ENCODE peak calls at places on chromosomes 2 and 18, in four cellular contexts. N is adrenal gland, A is breast epithelium, X is GM12891. T is an unnamed sample.
A peak's percentile ranks its signal among the peaks of the same experiment; 100 is the strongest.

GRCh38 chr2:231110551-231110950 is 14.3 kb downstream of the HTR2B start:
- DNase-seq in N (no peak), A (no peak), X (no peak), T (no peak)

GRCh38 chr2:97966545-97967215 is 29.1 kb downstream of the TMEM131 start:
- DNase-seq in N (no peak), A (no peak), X (no peak), T (no peak)

GRCh38 chr2:157174321-157174720 is 83.2 kb upstream of the GALNT5 start:
- DNase-seq in N (no peak), A (no peak), X (no peak), T (no peak)

GRCh38 chr2:238899386-238899785 is 51.5 kb downstream of the TWIST2 start:
- DNase-seq in N (no peak), A (no peak), X (no peak), T (no peak)

GRCh38 chr18:23824704-23825103 is 135.5 kb downstream of the LAMA3 start:
- DNase-seq in N (no peak), A (no peak), X (no peak), T (no peak)

GRCh38 chr2:37489536-37489935 is 145.1 kb downstream of the QPCT start:
- DNase-seq in N (no peak), A (no peak), X (no peak), T (no peak)

GRCh38 chr2:9013403-9013802 is 9.9 kb upstream of the MBOAT2 start:
- DNase-seq in N (no peak), A (no peak), X (no peak), T (no peak)

GRCh38 chr2:66539452-66539851 is 104.5 kb downstream of the MEIS1 start:
- DNase-seq in N (peak; percentile 54), A (no peak), X (no peak), T (no peak)

GRCh38 chr2:157349949-157350510 is 24.4 kb upstream of the ERMN start:
- DNase-seq in N (no peak), A (no peak), X (no peak), T (no peak)

GRCh38 chr2:28710545-28710944 is 41.1 kb upstream of the PPP1CB start:
- DNase-seq in N (no peak), A (no peak), X (no peak), T (no peak)

GRCh38 chr2:26724004-26724750 is 31.7 kb downstream of the KCNK3 start:
- DNase-seq in N (peak; percentile 95), A (peak; percentile 34), X (no peak), T (peak; percentile 96)

GRCh38 chr2:36489296-36489695 is 108.7 kb downstream of the FEZ2 start:
- DNase-seq in N (no peak), A (no peak), X (no peak), T (no peak)
- TF ChIP-seq POLR2A in N (no peak), A (no peak), X (no peak), T (no peak)

DNA sequence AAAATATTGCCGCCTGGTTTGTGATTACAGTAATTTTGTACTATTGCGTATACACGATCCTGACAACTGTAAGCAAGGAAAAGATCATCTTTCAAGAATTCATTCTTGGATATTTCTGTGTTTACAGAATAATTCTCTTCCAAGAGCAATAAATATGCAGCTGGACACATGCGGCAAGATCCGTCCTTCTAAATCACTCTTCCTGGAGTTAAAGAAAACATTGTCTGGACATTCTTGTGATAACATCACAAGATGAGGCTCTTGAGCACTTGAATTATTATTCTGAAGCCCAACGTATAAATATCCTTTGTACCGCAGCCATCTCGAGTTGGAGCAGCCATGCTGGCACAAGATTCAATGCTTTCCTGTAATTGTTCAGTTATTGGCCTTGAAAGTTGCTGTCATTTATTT is 9.9 kb downstream of the FHL2 start:
- DNase-seq in N (no peak), A (no peak), X (no peak), T (no peak)
- TF ChIP-seq POLR2A in N (no peak), A (no peak), X (no peak), T (no peak)

GRCh38 chr2:237485304-237485703 is 1.7 kb upstream of the MLPH start:
- DNase-seq in N (no peak), A (no peak), X (no peak), T (no peak)

GRCh38 chr2:237483018-237483731 is 3.9 kb upstream of the MLPH start:
- DNase-seq in N (peak; percentile 22), A (peak; percentile 58), X (no peak), T (no peak)

GRCh38 chr2:237480988-237481387 is 6.1 kb upstream of the MLPH start:
- DNase-seq in N (no peak), A (no peak), X (no peak), T (no peak)

GRCh38 chr2:237479747-237480146 is 7.3 kb upstream of the MLPH start:
- DNase-seq in N (no peak), A (no peak), X (no peak), T (no peak)

DNA sequence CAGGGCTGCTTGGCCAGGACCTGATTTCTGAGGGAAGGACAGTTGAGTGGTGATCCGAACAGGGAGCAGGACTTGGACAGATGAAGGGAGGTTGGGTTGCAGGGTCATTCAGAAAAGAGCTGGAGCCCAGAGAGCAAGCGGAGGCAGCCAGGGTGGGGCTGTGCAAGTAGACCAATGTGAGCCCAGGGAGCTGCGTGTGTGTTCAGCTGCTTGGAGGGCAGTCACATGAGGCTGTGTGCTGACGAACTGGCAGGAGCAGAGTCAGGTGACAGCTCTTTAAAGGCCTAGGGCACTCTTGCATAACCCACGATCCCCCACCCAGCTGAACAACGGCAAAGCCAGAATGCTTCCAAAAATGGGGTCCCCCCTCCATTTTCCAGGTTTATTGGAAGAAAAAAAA is 4.6 kb upstream of the MLPH start:
- DNase-seq in N (peak; percentile 34), A (peak; percentile 84), X (no peak), T (no peak)
- TF ChIP-seq POLR2A in N (no peak), A (no peak), X (no peak), T (no peak)

GRCh38 chr2:68251187-68251854 is 1.0 kb downstream of the PPP3R1 start:
- DNase-seq in N (peak; percentile 75), A (peak; percentile 77), X (peak; percentile 20), T (peak; percentile 35)
- TF ChIP-seq POLR2A in N (peak; percentile 65), A (no peak), X (no peak), T (no peak)

DNA sequence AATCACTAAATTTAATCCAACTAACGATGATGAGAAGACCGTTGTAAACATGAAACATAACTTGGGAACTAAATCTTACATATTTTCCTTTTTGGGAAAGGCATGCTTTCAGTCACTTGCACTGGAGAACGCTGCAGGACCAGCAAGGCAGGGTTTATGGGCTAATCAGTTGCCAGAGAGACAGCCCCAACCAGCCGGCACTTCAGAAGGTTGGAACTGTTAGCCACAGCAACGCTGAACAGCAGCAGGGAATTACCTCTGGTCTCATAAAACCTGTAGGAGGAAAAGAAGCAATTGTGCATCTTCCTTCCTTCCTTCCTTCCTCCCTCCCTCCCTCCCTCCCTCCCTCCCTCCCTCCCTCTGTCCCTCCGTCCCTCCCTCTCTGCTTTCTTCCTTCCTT is 33.9 kb upstream of the SIX2 start:
- DNase-seq in N (no peak), A (no peak), X (no peak), T (no peak)
- TF ChIP-seq POLR2A in N (no peak), A (no peak), X (no peak), T (no peak)

GRCh38 chr18:77115461-77115907 is 17.1 kb downstream of the MBP start:
- DNase-seq in N (peak; percentile 17), A (no peak), X (no peak), T (no peak)

GRCh38 chr18:77113361-77114069 is 19.1 kb downstream of the MBP start:
- DNase-seq in N (peak; percentile 22), A (no peak), X (no peak), T (no peak)

GRCh38 chr18:77114070-77114563 is 18.5 kb downstream of the MBP start:
- DNase-seq in N (no peak), A (no peak), X (no peak), T (no peak)

GRCh38 chr18:77116201-77117080 is 16.1 kb downstream of the MBP start:
- DNase-seq in N (peak; percentile 18), A (no peak), X (no peak), T (no peak)

DNA sequence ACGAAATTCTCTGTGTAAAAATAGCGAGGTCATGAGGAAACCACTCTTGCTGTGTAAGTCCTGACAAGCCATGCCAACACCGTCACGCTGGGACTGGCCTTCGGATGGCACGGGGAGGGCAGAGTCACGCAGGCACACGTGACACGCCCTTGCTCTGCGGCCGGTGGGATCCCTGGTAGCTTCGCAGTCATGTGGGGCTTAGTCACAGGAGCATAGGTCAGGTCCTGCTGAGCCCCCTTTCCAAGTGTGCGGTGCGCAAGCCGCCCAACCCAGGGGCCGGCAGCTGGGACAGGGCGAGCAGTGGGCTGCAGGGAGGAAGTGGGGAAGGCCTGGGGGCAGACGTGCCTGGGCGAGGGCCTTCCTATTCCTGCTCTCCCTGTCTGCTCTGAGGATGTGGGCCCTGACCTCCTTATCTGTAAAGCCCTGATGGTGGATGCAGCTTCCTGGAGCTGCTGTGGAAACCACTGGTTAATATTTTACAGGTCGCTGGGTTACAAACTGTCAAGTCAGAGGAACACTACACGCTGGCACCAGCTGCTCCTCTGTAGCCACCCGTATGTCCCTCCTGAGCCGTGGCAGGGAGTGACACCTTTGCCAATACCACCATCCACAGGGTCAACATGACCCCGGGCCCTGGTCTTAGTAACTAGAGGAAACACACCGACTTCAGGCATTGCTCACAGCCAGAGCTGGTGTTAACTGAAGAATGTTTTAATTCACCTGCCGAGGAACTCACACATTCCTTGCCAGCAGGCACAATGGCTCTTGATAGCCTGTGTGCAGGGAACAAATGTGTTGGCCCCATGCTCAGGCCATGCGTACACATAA is 17.8 kb downstream of the MBP start:
- DNase-seq in N (peak; percentile 95), A (peak; percentile 94), X (no peak), T (no peak)
- TF ChIP-seq POLR2A in N (no peak), A (no peak), X (no peak), T (no peak)

DNA sequence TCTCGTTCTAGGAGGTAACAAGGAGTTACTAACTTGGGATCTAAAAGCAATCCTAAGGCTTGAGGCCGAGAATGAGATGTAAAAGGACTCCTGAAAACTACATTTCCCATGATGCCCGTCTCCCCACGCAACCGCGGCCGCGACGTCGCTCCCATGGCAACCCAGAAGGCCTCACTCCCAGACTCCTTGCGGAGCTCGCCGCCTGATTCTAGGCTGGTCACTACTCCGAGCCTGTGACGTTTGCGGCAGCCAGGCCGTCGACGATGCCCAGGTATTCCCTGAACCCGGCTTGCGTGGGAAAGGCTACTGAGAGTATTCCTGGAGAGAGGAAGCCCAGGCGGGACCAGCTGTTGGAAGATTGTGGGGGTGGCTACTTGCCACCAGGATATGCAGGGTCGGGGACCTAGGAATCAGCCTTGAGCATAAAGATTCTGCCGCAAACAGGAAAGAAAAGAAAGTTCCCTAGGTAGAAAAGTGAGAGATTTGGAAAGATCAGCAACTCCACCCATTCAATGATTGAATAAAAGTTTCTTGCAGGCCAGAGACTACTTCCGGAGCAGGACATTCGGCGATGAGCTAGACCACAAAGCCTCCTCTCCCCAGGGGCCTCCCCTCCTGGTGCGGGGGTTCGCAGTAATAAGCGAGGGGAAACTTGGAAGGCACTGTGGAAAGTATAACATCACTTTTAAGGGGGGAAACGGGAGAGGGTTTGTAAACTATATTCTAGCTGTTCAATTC is at the start of gene DYNC2LI1:
- DNase-seq in N (peak; percentile 94), A (peak; percentile 86), X (peak; percentile 73), T (peak; percentile 92)
- TF ChIP-seq POLR2A in N (peak; percentile 82), A (peak; percentile 57), X (no peak), T (peak; percentile 76)